ENCODE peak calls at places on chromosomes 4 and X, in ten cellular contexts. U, S, G, W, D, Y, N, F, T and P are unnamed samples.

GRCh38 chr4:1305261-1305711 is 15.6 kb downstream of the MAEA start:
- DNase-seq in T (no peak), G (no peak), S (no peak), W (no peak), F (peak), Y (no peak), U (peak), N (no peak), D (peak), P (no peak)

GRCh38 chr4:23934915-23935314 is 45.1 kb upstream of the PPARGC1A start:
- DNase-seq in G (peak), S (peak), U (peak), D (peak), W (no peak), F (peak), T (peak), Y (no peak), N (peak), P (no peak)

GRCh38 chr4:20026456-20026855 is 225.2 kb upstream of the SLIT2 start:
- DNase-seq in Y (no peak), G (no peak), W (no peak), U (no peak), S (no peak), T (no peak), D (no peak), F (no peak), N (no peak), P (no peak)

GRCh38 chr4:6343950-6344408 is 74.3 kb downstream of the WFS1 start:
- DNase-seq in S (no peak), Y (peak), D (peak), W (no peak), N (no peak), F (no peak), T (peak), U (peak), G (no peak), P (no peak)

GRCh38 chrX:115560211-115560977 is 580 bp upstream of the PLS3 start:
- DNase-seq in Y (no peak), G (peak), D (peak), W (no peak), N (no peak), U (no peak), F (no peak), S (no peak), T (no peak), P (no peak)

GRCh38 chrX:112819013-112819635 is 21.5 kb downstream of the AMOT start:
- DNase-seq in T (no peak), F (no peak), Y (no peak), N (no peak), W (no peak), S (no peak), U (no peak), G (no peak), D (peak), P (no peak)

GRCh38 chrX:47900833-47901232 is 64.1 kb downstream of the ZNF81 start:
- DNase-seq in G (no peak), F (no peak), T (no peak), D (no peak), W (no peak), S (no peak), Y (peak), N (peak), U (no peak), P (no peak)

GRCh38 chr4:93828830-93829530 is 427 bp downstream of the ATOH1 start:
- DNase-seq in U (peak), G (peak), F (peak), D (no peak), W (no peak), Y (no peak), S (no peak), T (no peak), N (peak), P (peak)

GRCh38 chr4:155866177-155866576 is at the start of gene ASIC5:
- DNase-seq in W (no peak), U (no peak), N (no peak), T (no peak), D (no peak), G (no peak), Y (no peak), F (no peak), S (no peak), P (no peak)

GRCh38 chr4:69708211-69708610 is 52.2 kb downstream of the SULT1B1 start:
- DNase-seq in U (no peak), W (no peak), N (no peak), Y (no peak), G (no peak), D (no peak), T (no peak), S (no peak), F (no peak), P (no peak)

GRCh38 chrX:129779747-129780146 is at the start of gene SASH3:
- DNase-seq in N (peak), Y (peak), S (no peak), D (no peak), U (peak), G (no peak), W (peak), T (peak), F (peak), P (no peak)

GRCh38 chr4:8260656-8261111 is 8.9 kb upstream of the HTRA3 start:
- DNase-seq in N (no peak), W (no peak), D (peak), Y (no peak), S (no peak), G (no peak), F (no peak), U (no peak), T (peak), P (no peak)

GRCh38 chrX:20265221-20265725 is 1.4 kb downstream of the RPS6KA3 start:
- DNase-seq in D (peak), F (peak), S (peak), W (peak), Y (peak), U (peak), G (peak), N (peak), T (peak), P (peak)

GRCh38 chrX:3345281-3346081 is 971 bp downstream of the MXRA5 start:
- DNase-seq in T (peak), G (peak), D (peak), F (peak), N (no peak), S (no peak), W (no peak), U (peak), Y (no peak), P (peak)

GRCh38 chrX:1452497-1453389 is at the start of gene ASMTL:
- DNase-seq in T (peak), Y (peak), W (peak), D (peak), S (peak), U (peak), G (peak), F (peak), N (peak), P (peak)

GRCh38 chrX:19214248-19214787 is 92.0 kb upstream of the ADGRG2 start:
- DNase-seq in G (no peak), D (no peak), N (no peak), S (no peak), Y (no peak), U (no peak), F (no peak), W (no peak), T (no peak), P (no peak)

GRCh38 chr4:84894621-84895020 is 71.9 kb downstream of the WDFY3 start:
- DNase-seq in W (no peak), D (no peak), N (no peak), S (no peak), F (no peak), G (no peak), Y (no peak), U (no peak), T (no peak), P (no peak)

GRCh38 chr4:186809070-186809469 is 85.4 kb upstream of the FAT1 start:
- DNase-seq in G (no peak), F (no peak), N (no peak), W (no peak), Y (no peak), U (no peak), D (no peak), S (no peak), T (no peak), P (no peak)

GRCh38 chrX:14352511-14352910 is 176.8 kb upstream of the GLRA2 start:
- DNase-seq in Y (no peak), F (no peak), D (no peak), T (no peak), G (no peak), S (no peak), W (no peak), N (no peak), U (no peak), P (no peak)

GRCh38 chr4:70183168-70183939 is 12.2 kb upstream of the ODAM start:
- DNase-seq in F (no peak), U (no peak), D (peak), T (peak), N (peak), S (no peak), W (no peak), Y (peak), G (peak), P (peak)

GRCh38 chr4:132297346-132297745 is 851.7 kb upstream of the PCDH10 start:
- DNase-seq in Y (no peak), F (no peak), U (no peak), N (no peak), T (no peak), W (no peak), G (no peak), S (no peak), D (no peak), P (no peak)

GRCh38 chrX:7062276-7062675 is 85.2 kb upstream of the STS start:
- DNase-seq in W (no peak), T (no peak), N (no peak), G (no peak), Y (no peak), F (no peak), S (no peak), D (no peak), U (no peak), P (no peak)

GRCh38 chr4:950136-951020 is 18.1 kb downstream of the TMEM175 start:
- DNase-seq in S (no peak), N (no peak), F (peak), T (no peak), U (no peak), G (peak), W (no peak), D (no peak), Y (no peak), P (no peak)

GRCh38 chrX:43005561-43005960 is 227.6 kb upstream of the PPP1R2C start:
- DNase-seq in G (no peak), T (no peak), F (no peak), D (no peak), W (no peak), U (no peak), Y (no peak), N (no peak), S (no peak), P (no peak)

GRCh38 chrX:104696667-104697066 is 130.7 kb downstream of the IL1RAPL2 start:
- DNase-seq in D (no peak), Y (peak), N (no peak), W (no peak), T (no peak), G (no peak), S (no peak), F (no peak), U (no peak), P (no peak)

GRCh38 chrX:103464071-103464773 is 55.1 kb downstream of the RAB40A start:
- DNase-seq in G (no peak), U (no peak), W (peak), T (peak), D (peak), Y (peak), N (peak), F (no peak), S (no peak), P (peak)
- TF ChIP-seq CTCF in G (no peak), U (peak), W (peak), T (peak), D (peak), Y (no peak), N (peak), F (peak), S (peak), P (peak)

GRCh38 chr4:153479118-153479517 is 13.0 kb downstream of the TMEM131L start:
- DNase-seq in F (no peak), G (no peak), U (no peak), D (no peak), S (no peak), Y (no peak), N (no peak), T (no peak), W (no peak), P (no peak)
- H3K27ac ChIP-seq in F (peak), G (no peak), U (peak), D (no peak), S (no peak), Y (peak), N (peak), T (no peak), W (peak), P (no peak)

DNA sequence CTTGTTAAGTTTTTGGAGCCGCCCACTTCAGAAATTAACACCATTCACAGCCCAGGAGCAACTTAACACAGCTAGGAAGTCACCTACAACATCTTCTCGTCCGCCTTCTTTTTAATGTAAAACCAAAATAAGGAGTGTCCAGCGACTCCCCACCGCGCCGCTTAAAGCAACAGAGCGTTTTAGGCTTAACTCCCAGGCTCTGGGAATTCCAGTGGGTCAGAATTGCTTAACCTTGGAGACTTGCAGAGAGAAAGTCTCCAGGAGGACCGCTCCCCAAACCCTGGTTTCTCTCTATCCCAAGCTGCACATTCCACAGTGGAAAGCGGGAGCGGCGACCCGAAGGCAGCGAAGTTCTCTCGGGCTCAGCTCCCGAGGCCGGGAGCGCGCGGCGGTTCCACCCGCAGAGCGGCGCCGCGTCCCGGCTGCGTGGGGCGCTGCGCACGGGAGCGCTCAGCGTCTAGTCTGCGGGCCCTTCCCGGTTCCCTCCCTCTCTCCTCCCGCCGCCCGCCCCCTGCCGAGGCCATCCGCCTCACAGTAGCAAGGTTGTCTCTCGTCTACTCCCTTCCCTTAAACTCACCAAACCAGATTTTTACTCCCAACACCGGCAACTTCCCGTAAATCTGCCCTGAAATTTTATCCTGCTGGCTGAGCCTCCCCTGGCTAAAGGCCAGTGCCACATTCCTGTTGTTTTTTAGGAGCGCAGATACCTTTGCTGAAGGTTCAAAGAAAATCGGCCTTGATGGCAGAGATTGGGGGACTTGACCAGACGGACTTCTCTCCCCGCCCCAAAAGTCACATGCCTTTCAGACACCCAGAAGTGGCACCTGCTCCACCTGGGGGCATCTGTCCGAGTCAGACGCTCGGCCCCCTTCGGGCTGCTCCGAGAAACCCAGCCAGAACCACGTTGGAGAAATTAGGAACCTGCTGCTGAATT is at the start of gene RBM47:
- DNase-seq in W (peak), Y (peak), F (peak), U (peak), T (peak), D (peak), N (peak), G (peak), S (peak), P (peak)
- TF ChIP-seq CTCF in W (no peak), Y (peak), F (no peak), U (no peak), T (no peak), D (peak), N (no peak), G (no peak), S (no peak), P (peak)

DNA sequence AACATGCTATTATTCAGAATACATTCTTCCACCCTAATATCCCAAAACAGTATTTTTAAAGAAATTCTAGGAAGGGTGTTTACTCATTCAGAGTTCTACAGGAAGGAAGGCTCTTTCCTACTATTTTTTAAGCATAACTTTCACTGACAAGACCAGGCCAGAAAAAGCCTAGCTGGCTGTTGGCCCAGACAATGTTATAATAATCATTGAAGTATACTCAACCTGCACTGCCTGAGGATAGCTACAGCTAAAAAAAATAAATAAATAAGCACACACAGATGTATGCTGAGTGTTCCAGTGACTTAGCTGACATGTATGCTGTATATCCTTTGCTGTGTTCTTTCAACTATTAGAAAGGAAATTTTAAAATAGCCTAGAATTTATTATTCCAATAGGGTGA is 145.8 kb upstream of the SPRY1 start:
- DNase-seq in W (no peak), S (no peak), Y (no peak), G (no peak), F (no peak), N (no peak), D (peak), U (peak), T (peak), P (no peak)
- H3K27ac ChIP-seq in W (no peak), S (peak), Y (no peak), G (no peak), F (no peak), N (no peak), D (no peak), U (peak), T (no peak), P (no peak)

GRCh38 chr4:41538017-41538733 is at the start of gene LIMCH1:
- DNase-seq in Y (no peak), T (peak), N (no peak), S (peak), W (no peak), D (no peak), F (peak), U (peak), G (no peak), P (peak)
- TF ChIP-seq CTCF in Y (no peak), T (no peak), N (no peak), S (no peak), W (no peak), D (no peak), F (no peak), U (no peak), G (no peak), P (no peak)